ENCODE peak calls at places on chromosomes 11 and 22, in ten cellular contexts. O, Z, B, L, H, Y, G, X, M and W are unnamed samples. For H3K27me3 and H3K4me1, the result is how much of the 10 kb centered on the place peaks cover.

GRCh38 chr11:118633319-118633690 is 25.9 kb downstream of the PHLDB1 start:
- DNase-seq in H (no peak), Z (no peak), B (no peak), M (no peak), O (no peak), X (no peak), Y (no peak), L (no peak), G (no peak), W (no peak)

GRCh38 chr11:24932110-24933000 is 435.5 kb downstream of the LUZP2 start:
- DNase-seq in L (no peak), M (no peak), Y (no peak), Z (no peak), O (no peak), G (no peak), H (no peak), X (no peak), B (no peak), W (no peak)

GRCh38 chr11:46293616-46294015 is 16.2 kb downstream of the CREB3L1 start:
- DNase-seq in X (no peak), L (no peak), Z (no peak), B (no peak), O (no peak), M (peak), Y (no peak), H (no peak), G (no peak), W (no peak)

GRCh38 chr11:76588455-76589325 is 81.9 kb downstream of the LRRC32 start:
- DNase-seq in Z (no peak), Y (no peak), G (peak), B (peak), M (no peak), L (no peak), H (peak), X (no peak), O (no peak), W (no peak)

GRCh38 chr11:118152552-118153471 is at the start of gene SCN4B:
- DNase-seq in L (peak), X (peak), H (peak), B (peak), O (no peak), M (peak), Y (peak), Z (no peak), G (peak), W (peak)

GRCh38 chr11:12083380-12083779 is 27.0 kb upstream of the MICAL2 start:
- DNase-seq in B (no peak), G (no peak), L (peak), O (no peak), Y (no peak), X (no peak), H (no peak), Z (no peak), M (no peak), W (no peak)

GRCh38 chr11:112625816-112626215 is 335.4 kb upstream of the NCAM1 start:
- DNase-seq in H (no peak), Z (no peak), L (no peak), G (no peak), Y (no peak), B (no peak), O (no peak), X (no peak), M (no peak), W (no peak)

GRCh38 chr11:2531987-2532703 is 87.3 kb downstream of the KCNQ1 start:
- DNase-seq in Z (no peak), M (no peak), G (no peak), Y (no peak), O (no peak), H (peak), B (no peak), X (no peak), L (no peak), W (no peak)

GRCh38 chr11:114276077-114276476 is 20.1 kb upstream of the NNMT start:
- DNase-seq in M (no peak), O (no peak), Z (no peak), L (no peak), X (no peak), Y (no peak), B (no peak), H (no peak), G (no peak), W (no peak)

GRCh38 chr11:68859123-68859522 is 17.4 kb upstream of the CPT1A start:
- DNase-seq in L (no peak), H (no peak), X (no peak), B (no peak), O (no peak), G (no peak), Z (no peak), Y (no peak), M (no peak), W (no peak)

GRCh38 chr11:79413258-79413657 is 27.6 kb downstream of the TENM4 start:
- DNase-seq in O (no peak), L (peak), Z (no peak), H (no peak), B (peak), G (peak), X (peak), M (peak), Y (peak), W (no peak)

GRCh38 chr22:47408409-47408808 is 646.0 kb downstream of the TBC1D22A start:
- DNase-seq in H (no peak), G (no peak), O (no peak), L (peak), Z (no peak), B (no peak), X (no peak), Y (no peak), M (no peak), W (no peak)

GRCh38 chr11:95849087-95849825 is 59.0 kb downstream of the CEP57 start:
- DNase-seq in Y (peak), O (no peak), Z (peak), M (peak), L (peak), B (peak), G (peak), X (peak), H (peak), W (peak)

GRCh38 chr11:12122083-12122482 is 11.7 kb downstream of the MICAL2 start:
- DNase-seq in X (no peak), L (peak), M (no peak), O (no peak), G (no peak), Z (peak), B (no peak), Y (no peak), H (peak), W (no peak)

GRCh38 chr11:105862736-105863367 is 159.2 kb downstream of the MSANTD4 start:
- DNase-seq in X (peak), G (no peak), H (no peak), O (peak), L (peak), M (peak), B (no peak), Y (no peak), Z (peak), W (peak)

GRCh38 chr11:12100886-12101285 is 9.5 kb upstream of the MICAL2 start:
- DNase-seq in G (no peak), O (no peak), B (no peak), Z (no peak), L (no peak), Y (no peak), X (no peak), H (peak), M (no peak), W (no peak)

GRCh38 chr22:28884754-28885375 is 1.5 kb downstream of the ZNRF3 start:
- DNase-seq in G (no peak), Z (no peak), M (no peak), O (no peak), L (peak), H (no peak), B (no peak), Y (no peak), X (no peak), W (no peak)

GRCh38 chr11:96215094-96215782 is 127.8 kb downstream of the MAML2 start:
- DNase-seq in M (peak), G (no peak), L (no peak), X (no peak), Y (no peak), Z (no peak), B (no peak), O (peak), H (no peak), W (peak)

GRCh38 chr22:44371741-44372525 is 59.2 kb upstream of the SHISAL1 start:
- DNase-seq in H (peak), O (no peak), L (no peak), B (no peak), M (no peak), Z (no peak), X (no peak), Y (no peak), G (no peak), W (no peak)

GRCh38 chr11:30109774-30110173 is 92.9 kb upstream of the KCNA4 start:
- DNase-seq in B (no peak), Z (no peak), G (no peak), L (no peak), X (no peak), O (no peak), M (no peak), Y (no peak), H (no peak), W (no peak)
- H3K27me3 ChIP-seq in B (under half), Z (under half), G (under half), L (under half), X (under half), O (under half), M (under half), Y (under half), H (under half), W (under half)

GRCh38 chr11:33708970-33709369 is 8.3 kb upstream of the C11orf91 start:
- DNase-seq in Y (no peak), H (no peak), X (no peak), G (no peak), O (no peak), Z (no peak), L (no peak), M (no peak), B (no peak), W (no peak)
- H3K4me1 ChIP-seq in Y (under half), H (half or more), X (under half), G (half or more), O (under half), Z (under half), L (under half), M (under half), B (under half), W (under half)

GRCh38 chr11:22466809-22467208 is 128.6 kb downstream of the SLC17A6 start:
- DNase-seq in Z (no peak), O (no peak), M (peak), B (no peak), L (peak), G (no peak), H (no peak), X (no peak), Y (no peak), W (no peak)
- H3K27ac ChIP-seq in Z (no peak), O (no peak), M (peak), B (no peak), L (no peak), G (no peak), H (no peak), X (no peak), Y (no peak), W (no peak)

DNA sequence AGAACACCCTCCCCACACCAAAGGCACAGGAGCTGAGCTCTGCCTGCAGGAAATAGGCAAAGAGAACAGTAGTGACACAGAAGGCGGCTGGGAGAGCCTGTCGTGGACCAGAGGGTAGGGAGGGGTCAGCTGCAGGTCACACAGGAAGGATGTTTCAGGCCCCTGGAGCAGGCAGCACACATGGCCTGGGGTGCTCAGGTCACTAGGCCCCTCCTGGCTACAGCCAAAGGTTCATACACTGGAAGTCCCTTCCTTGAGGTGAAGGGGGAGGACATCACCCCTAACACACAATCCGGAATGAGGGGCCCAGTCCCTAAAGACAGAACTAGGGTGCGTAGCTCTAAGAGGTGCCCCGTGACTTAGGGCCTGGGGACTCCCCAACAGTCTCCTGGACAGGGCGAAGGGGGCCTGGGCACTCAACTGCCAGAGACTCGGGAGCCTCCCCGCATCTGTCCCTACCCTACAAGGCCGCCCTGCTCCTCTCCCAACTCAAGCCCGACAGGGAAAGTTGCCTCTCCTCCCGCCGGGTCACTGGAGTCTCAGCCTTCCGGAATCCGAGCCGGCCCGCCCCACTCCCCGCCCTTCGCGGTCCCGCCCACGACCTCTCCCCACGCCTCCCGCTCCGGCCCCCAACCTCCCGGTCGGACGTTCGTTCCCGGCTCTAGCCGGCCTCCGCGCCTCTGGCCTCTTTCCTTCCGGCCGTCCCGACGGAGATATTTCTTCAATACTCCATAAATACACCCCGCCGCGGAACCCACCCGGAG is at the start of gene CYB5R2:
- DNase-seq in G (peak), L (peak), B (peak), X (peak), M (peak), O (no peak), Z (no peak), Y (peak), H (peak), W (peak)
- H3K27me3 ChIP-seq in G (under half), L (under half), B (under half), X (under half), M (under half), O (under half), Z (under half), Y (under half), H (under half), W (under half)